ENCODE peak calls at places on chromosomes 12 and 14, in five cellular contexts. U, K, D, Q and O are unnamed samples.

GRCh38 chr12:40942326-40942725 is 245.8 kb upstream of the PDZRN4 start:
- DNase-seq in U (no peak), K (no peak), D (no peak), Q (no peak), O (no peak)

GRCh38 chr12:6899837-6900519 is 4.6 kb upstream of the LRRC23 start:
- DNase-seq in U (peak), K (no peak), D (no peak), Q (no peak), O (no peak)

GRCh38 chr12:10226086-10226485 is 13.4 kb downstream of the GABARAPL1 start:
- DNase-seq in U (no peak), K (no peak), D (no peak), Q (no peak), O (no peak)

GRCh38 chr12:14384783-14385638 is 19.5 kb downstream of the ATF7IP start:
- DNase-seq in U (peak), K (peak), D (peak), Q (peak), O (no peak)

GRCh38 chr14:20679907-20680306 is 4.5 kb upstream of the RNASE4 start:
- DNase-seq in U (peak), K (peak), D (peak), Q (no peak), O (no peak)

GRCh38 chr14:88299865-88300264 is 23.2 kb downstream of the KCNK10 start:
- DNase-seq in U (no peak), K (no peak), D (no peak), Q (no peak), O (no peak)

GRCh38 chr12:10771132-10771733 is 31.2 kb downstream of the TAS2R7 start:
- DNase-seq in U (peak), K (peak), D (peak), Q (no peak), O (no peak)

GRCh38 chr14:93941293-93941910 is 14.3 kb downstream of the FAM181A start:
- DNase-seq in U (no peak), K (no peak), D (no peak), Q (no peak), O (no peak)

GRCh38 chr12:57193706-57194245 is 22.8 kb upstream of the NXPH4 start:
- DNase-seq in U (no peak), K (no peak), D (no peak), Q (no peak), O (no peak)

DNA sequence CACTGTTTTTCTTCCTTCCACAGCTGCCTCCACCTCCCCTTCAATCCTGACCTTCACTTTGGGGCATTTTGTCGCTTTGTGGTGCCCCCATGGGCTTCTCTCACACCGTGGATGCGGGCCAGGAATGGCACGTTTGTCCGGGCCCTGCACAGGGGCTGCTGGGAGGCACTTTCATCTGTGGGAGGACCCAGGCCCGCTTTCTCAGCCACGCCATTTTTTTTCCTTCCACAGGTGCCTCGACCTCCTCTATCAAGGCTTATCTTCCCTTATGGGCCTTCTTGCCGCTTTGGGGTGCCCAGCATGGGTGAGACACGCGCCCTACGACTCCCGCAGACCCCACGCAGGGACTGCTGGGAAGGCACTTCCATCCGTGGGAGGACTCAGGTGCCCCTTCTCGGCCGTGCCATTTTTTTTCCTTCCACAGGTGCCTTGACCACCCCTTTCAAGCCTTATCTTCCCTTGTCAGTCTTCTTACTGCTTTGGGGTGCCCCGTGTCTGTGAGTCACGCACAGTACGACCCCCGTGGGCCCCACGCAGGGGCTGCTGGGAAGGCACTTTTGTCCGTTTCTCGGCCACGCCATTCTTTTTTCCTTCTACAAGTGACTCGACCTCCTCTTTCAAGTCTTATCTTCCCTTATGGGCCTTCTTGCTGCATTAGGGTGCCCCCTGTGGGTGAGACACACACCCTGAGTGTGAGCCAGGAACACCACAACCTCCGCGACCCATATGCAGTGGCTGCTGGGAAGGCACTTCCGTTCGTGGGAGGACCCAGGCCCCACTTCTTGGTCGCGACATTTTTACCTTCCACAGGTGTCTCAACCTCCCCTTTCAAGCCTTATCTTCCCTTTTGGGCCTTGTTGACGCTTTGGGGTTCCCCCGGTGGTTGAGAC is 270.7 kb downstream of the ALG10 start:
- DNase-seq in U (peak), K (peak), D (no peak), Q (no peak), O (no peak)
- TF ChIP-seq TAF1 in U (no peak), K (no peak), D (no peak), Q (no peak), O (no peak)

GRCh38 chr14:68951051-68951797 is 27.9 kb downstream of the ACTN1 start:
- DNase-seq in U (no peak), K (no peak), D (peak), Q (no peak), O (no peak)
- TF ChIP-seq POLR2AphosphoS5 in U (no peak), K (no peak), D (peak), Q (no peak), O (no peak)

GRCh38 chr12:106078358-106079025 is 60.3 kb downstream of the NUAK1 start:
- DNase-seq in U (no peak), K (no peak), D (no peak), Q (no peak), O (no peak)
- TF ChIP-seq TAF1 in U (no peak), K (no peak), D (no peak), Q (no peak), O (no peak)

GRCh38 chr12:42482820-42483533 is 106.6 kb downstream of the PRICKLE1 start:
- DNase-seq in U (peak), K (peak), D (peak), Q (peak), O (peak)

GRCh38 chr12:42481368-42481767 is 108.2 kb downstream of the PRICKLE1 start:
- DNase-seq in U (no peak), K (no peak), D (no peak), Q (peak), O (no peak)

GRCh38 chr12:42484996-42485395 is 104.5 kb downstream of the PRICKLE1 start:
- DNase-seq in U (no peak), K (no peak), D (no peak), Q (no peak), O (no peak)

GRCh38 chr12:42483534-42483857 is 106.0 kb downstream of the PRICKLE1 start:
- DNase-seq in U (no peak), K (peak), D (peak), Q (no peak), O (peak)

DNA sequence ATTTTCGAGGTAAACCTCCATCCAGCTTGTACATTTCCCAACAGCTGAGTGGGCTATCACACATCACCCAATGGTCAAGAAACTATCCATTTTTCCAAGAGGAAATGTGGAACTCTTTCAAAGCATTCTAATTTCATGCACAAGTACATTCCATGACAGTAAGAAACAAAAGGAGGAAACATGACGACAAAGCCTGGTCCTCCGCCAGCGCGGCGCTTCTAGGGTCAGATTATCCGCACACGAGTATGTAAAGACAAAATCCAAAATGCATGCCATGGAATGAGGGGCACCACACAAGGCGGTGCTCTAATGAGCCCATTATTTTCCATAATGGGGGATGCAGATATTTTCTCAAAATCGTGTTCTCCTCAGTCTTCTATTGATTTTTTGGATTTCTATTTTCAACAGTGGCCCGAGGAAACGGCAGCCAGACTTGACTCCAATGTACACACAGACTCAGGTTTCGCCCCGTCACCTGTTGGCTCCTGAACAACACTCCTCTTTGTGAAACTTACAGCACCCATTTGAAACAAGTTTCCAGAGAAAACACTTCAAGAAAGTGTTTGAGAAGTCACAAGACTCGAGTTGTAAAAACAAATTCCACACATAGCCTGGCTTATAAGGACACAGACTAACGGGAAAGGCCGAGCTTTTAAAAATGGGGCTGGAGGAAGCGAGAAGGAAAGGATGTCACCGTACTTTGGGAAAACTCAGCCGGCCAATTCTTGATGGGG is 107.3 kb downstream of the PRICKLE1 start:
- DNase-seq in U (peak), K (no peak), D (no peak), Q (no peak), O (no peak)
- TF ChIP-seq POLR2AphosphoS5 in U (no peak), K (no peak), D (no peak), Q (no peak), O (no peak)

GRCh38 chr14:66032800-66033199 is 453.4 kb upstream of the CCDC196 start:
- DNase-seq in U (no peak), K (no peak), D (no peak), Q (no peak), O (no peak)

GRCh38 chr14:66038214-66038977 is 447.8 kb upstream of the CCDC196 start:
- DNase-seq in U (peak), K (no peak), D (no peak), Q (no peak), O (no peak)

GRCh38 chr14:66039495-66039894 is 446.7 kb upstream of the CCDC196 start:
- DNase-seq in U (no peak), K (no peak), D (no peak), Q (no peak), O (no peak)

GRCh38 chr14:66036598-66036997 is 449.6 kb upstream of the CCDC196 start:
- DNase-seq in U (no peak), K (no peak), D (no peak), Q (no peak), O (no peak)

GRCh38 chr14:66037361-66037760 is 448.8 kb upstream of the CCDC196 start:
- DNase-seq in U (no peak), K (no peak), D (no peak), Q (no peak), O (no peak)
- TF ChIP-seq TAF1 in U (no peak), K (no peak), D (no peak), Q (no peak), O (no peak)

GRCh38 chr12:29148958-29149690 is at the start of gene FAR2:
- DNase-seq in U (no peak), K (peak), D (peak), Q (no peak), O (peak)
- TF ChIP-seq POLR2AphosphoS5 in U (no peak), K (no peak), D (peak), Q (peak), O (no peak)

GRCh38 chr12:53300187-53300586 is 692 bp downstream of the MYG1 start:
- DNase-seq in U (no peak), K (no peak), D (peak), Q (no peak), O (no peak)
- TF ChIP-seq TAF1 in U (no peak), K (no peak), D (no peak), Q (no peak), O (no peak)

GRCh38 chr14:54673193-54674121 is 106.5 kb downstream of the SAMD4A start:
- DNase-seq in U (no peak), K (no peak), D (no peak), Q (no peak), O (no peak)

GRCh38 chr14:54676822-54677708 is 110.1 kb downstream of the SAMD4A start:
- DNase-seq in U (no peak), K (no peak), D (peak), Q (peak), O (no peak)

GRCh38 chr14:54674342-54674741 is 107.4 kb downstream of the SAMD4A start:
- DNase-seq in U (no peak), K (no peak), D (no peak), Q (no peak), O (peak)

GRCh38 chr14:54672688-54673087 is 105.8 kb downstream of the SAMD4A start:
- DNase-seq in U (no peak), K (no peak), D (no peak), Q (no peak), O (no peak)

DNA sequence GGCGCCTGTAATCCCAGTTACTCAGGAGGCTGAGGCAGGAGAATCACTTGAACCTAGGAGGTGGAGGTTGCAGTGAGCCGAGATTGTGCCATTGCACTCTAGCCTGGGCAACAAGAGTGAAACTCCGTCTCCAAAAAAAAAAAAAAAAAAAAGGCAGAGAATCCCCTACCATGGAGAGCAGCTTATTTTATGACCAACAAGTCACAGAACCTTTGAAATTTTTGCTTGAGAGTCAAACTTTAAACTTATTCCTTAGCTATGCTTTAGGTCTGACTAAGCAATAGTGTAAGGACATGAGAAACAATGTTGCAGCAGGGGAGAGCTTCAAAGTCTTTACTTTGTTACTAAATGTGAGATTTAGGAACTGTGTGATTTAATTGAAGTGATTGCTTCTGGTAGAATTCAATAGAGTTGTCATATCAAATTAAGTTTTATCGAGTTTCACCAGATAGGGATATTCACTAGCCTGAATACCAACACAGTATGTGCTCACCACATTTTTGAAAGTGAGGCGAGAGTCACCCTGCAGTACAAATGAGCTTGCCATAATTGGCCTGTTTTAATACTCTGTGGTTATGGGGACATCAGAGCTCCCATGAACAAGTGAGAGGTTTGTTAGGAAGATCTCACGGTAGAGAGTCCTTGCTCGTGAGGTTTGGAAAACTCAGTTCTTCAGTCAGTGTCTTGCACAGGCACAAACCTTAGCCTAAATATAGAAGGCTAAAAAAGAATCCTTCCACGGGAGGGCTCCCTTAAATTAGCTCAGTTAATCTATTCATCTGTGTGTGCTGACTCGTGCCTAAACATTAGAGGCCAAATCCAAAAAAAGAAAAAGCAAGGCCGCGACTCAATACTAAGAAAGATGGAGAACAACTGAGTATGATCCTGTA is 108.6 kb downstream of the SAMD4A start:
- DNase-seq in U (no peak), K (no peak), D (no peak), Q (no peak), O (no peak)
- TF ChIP-seq POLR2AphosphoS5 in U (no peak), K (no peak), D (no peak), Q (no peak), O (no peak)